ENCODE peak calls at places on chromosomes 5 and 9, in nine cellular contexts. J is uterus; R is neural progenitor cell; B is stomach; S is CD4-positive, alpha-beta memory T cell; H is brain microvascular endothelial cell; D is DND-41; O is adrenal gland; V is A549. N is an unnamed sample.

GRCh38 chr5:45521067-45521466 is 175.1 kb downstream of the HCN1 start:
- DNase-seq in J (no peak), R (peak), B (no peak), S (no peak), H (no peak), D (no peak), O (peak), V (no peak), N (peak)

GRCh38 chr5:165201364-165202143 is 1696.1 kb downstream of the MAT2B start:
- DNase-seq in J (no peak), R (no peak), B (no peak), S (no peak), H (no peak), D (no peak), O (no peak), V (no peak), N (no peak)

GRCh38 chr5:169577966-169578365 is 5.6 kb upstream of the SPDL1 start:
- DNase-seq in J (no peak), R (peak), B (no peak), S (no peak), H (no peak), D (no peak), O (no peak), V (no peak), N (peak)

GRCh38 chr9:35553670-35554543 is 51.2 kb upstream of the TESK1 start:
- DNase-seq in J (peak), R (peak), B (peak), S (peak), H (peak), D (no peak), O (peak), V (peak), N (peak)

GRCh38 chr5:369151-369939 is 47.8 kb downstream of the AHRR start:
- DNase-seq in J (no peak), R (no peak), B (no peak), S (no peak), H (no peak), D (no peak), O (no peak), V (no peak), N (no peak)

GRCh38 chr5:176658007-176658599 is 10.8 kb downstream of the TSPAN17 start:
- DNase-seq in J (peak), R (peak), B (peak), S (peak), H (peak), D (peak), O (peak), V (peak), N (peak)

GRCh38 chr9:70165006-70165602 is 93.7 kb upstream of the SMC5 start:
- DNase-seq in J (no peak), R (peak), B (no peak), S (no peak), H (no peak), D (no peak), O (no peak), V (no peak), N (no peak)

GRCh38 chr5:27594141-27594540 is 555.8 kb upstream of the CDH9 start:
- DNase-seq in J (no peak), R (no peak), B (no peak), S (no peak), H (no peak), D (no peak), O (no peak), V (no peak), N (no peak)

GRCh38 chr5:1751026-1751863 is 48.4 kb downstream of the MRPL36 start:
- DNase-seq in J (peak), R (no peak), B (no peak), S (no peak), H (no peak), D (no peak), O (no peak), V (no peak), N (no peak)

GRCh38 chr5:102922111-102922510 is 167.0 kb downstream of the PAM start:
- DNase-seq in J (no peak), R (no peak), B (no peak), S (no peak), H (no peak), D (no peak), O (no peak), V (no peak), N (no peak)

GRCh38 chr9:133334161-133334560 is 1.8 kb downstream of the SURF6 start:
- DNase-seq in J (peak), R (no peak), B (peak), S (no peak), H (no peak), D (no peak), O (no peak), V (no peak), N (no peak)

GRCh38 chr5:135072357-135073247 is 38.6 kb upstream of the PITX1 start:
- DNase-seq in J (peak), R (peak), B (no peak), S (no peak), H (no peak), D (no peak), O (no peak), V (no peak), N (no peak)

GRCh38 chr5:109708813-109709212 is 19.1 kb downstream of the MAN2A1 start:
- DNase-seq in J (no peak), R (no peak), B (no peak), S (no peak), H (no peak), D (no peak), O (no peak), V (no peak), N (no peak)

GRCh38 chr9:117002686-117003085 is 315.6 kb downstream of the TRIM32 start:
- DNase-seq in J (no peak), R (no peak), B (no peak), S (no peak), H (no peak), D (no peak), O (no peak), V (no peak), N (no peak)

GRCh38 chr9:124266139-124266825 is 8.5 kb downstream of the NEK6 start:
- DNase-seq in J (no peak), R (no peak), B (no peak), S (no peak), H (no peak), D (no peak), O (no peak), V (no peak), N (peak)

GRCh38 chr9:114769664-114770063 is 36.2 kb downstream of the TNFSF15 start:
- DNase-seq in J (no peak), R (no peak), B (no peak), S (no peak), H (no peak), D (no peak), O (no peak), V (no peak), N (peak)

GRCh38 chr5:168676499-168676898 is 97.3 kb upstream of the PANK3 start:
- DNase-seq in J (no peak), R (no peak), B (no peak), S (no peak), H (no peak), D (no peak), O (no peak), V (no peak), N (no peak)

GRCh38 chr5:156670615-156671014 is 179.5 kb upstream of the PPP1R2B start:
- DNase-seq in J (no peak), R (no peak), B (no peak), S (no peak), H (no peak), D (no peak), O (no peak), V (no peak), N (no peak)

GRCh38 chr5:36442796-36443195 is 141.1 kb upstream of the RANBP3L start:
- DNase-seq in J (no peak), R (no peak), B (peak), S (no peak), H (peak), D (no peak), O (no peak), V (no peak), N (no peak)

GRCh38 chr9:37950561-37950960 is 46.6 kb upstream of the SLC25A51 start:
- DNase-seq in J (no peak), R (no peak), B (no peak), S (no peak), H (no peak), D (no peak), O (no peak), V (no peak), N (no peak)

GRCh38 chr5:140631831-140632365 is 1.1 kb downstream of the CD14 start:
- DNase-seq in J (no peak), R (no peak), B (no peak), S (peak), H (no peak), D (no peak), O (no peak), V (no peak), N (no peak)

GRCh38 chr9:120175031-120175430 is 404.9 kb downstream of the CDK5RAP2 start:
- DNase-seq in J (no peak), R (no peak), B (no peak), S (no peak), H (no peak), D (no peak), O (no peak), V (no peak), N (peak)

GRCh38 chr5:52856564-52856963 is 68.8 kb downstream of the ITGA1 start:
- DNase-seq in J (no peak), R (no peak), B (no peak), S (no peak), H (no peak), D (no peak), O (no peak), V (no peak), N (no peak)

GRCh38 chr9:17744786-17745185 is 165.9 kb downstream of the SH3GL2 start:
- DNase-seq in J (no peak), R (peak), B (no peak), S (no peak), H (no peak), D (peak), O (no peak), V (no peak), N (no peak)

GRCh38 chr5:142360607-142361120 is 35.8 kb upstream of the SPRY4 start:
- DNase-seq in J (no peak), R (peak), B (peak), S (no peak), H (peak), D (no peak), O (peak), V (peak), N (no peak)

GRCh38 chr9:105114956-105115728 is 129.3 kb upstream of the SLC44A1 start:
- DNase-seq in J (no peak), R (no peak), B (peak), S (no peak), H (peak), D (peak), O (peak), V (no peak), N (no peak)

GRCh38 chr5:176739461-176740051 is 70.8 kb upstream of the UNC5A start:
- DNase-seq in J (no peak), R (no peak), B (peak), S (no peak), H (no peak), D (no peak), O (no peak), V (no peak), N (no peak)

GRCh38 chr9:70563437-70564204 is 149.2 kb upstream of the KLF9 start:
- DNase-seq in J (no peak), R (no peak), B (no peak), S (peak), H (peak), D (peak), O (no peak), V (no peak), N (no peak)

DNA sequence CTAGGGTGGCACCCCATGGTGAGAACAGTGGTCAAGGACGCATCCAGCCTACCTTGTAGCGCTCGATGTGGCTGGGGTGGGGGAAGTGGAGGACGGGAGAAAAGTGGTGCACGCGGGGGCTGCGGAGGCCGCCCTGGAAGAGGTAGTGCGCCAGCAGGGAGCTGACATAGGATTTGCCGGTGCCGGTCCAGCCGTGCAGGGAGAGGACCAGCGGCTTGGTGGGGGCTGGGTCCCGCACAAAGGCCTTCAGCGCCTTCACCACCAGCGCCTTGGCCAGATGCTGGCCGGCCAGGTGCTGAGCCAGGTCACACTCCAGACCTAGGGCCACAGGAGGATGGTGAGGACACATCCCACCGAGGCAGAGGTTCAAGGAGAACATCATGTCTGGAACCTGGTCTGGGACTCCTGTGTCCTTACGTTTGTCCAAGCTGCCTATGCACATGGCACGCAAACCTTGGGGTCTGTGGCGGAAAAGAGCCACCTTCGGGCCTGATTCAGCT is 797 bp downstream of the TOR2A start:
- DNase-seq in J (no peak), R (no peak), B (no peak), S (peak), H (no peak), D (no peak), O (no peak), V (no peak), N (no peak)
- H3K27ac ChIP-seq in J (peak), R (no peak), B (peak), S (peak), H (no peak), D (peak), O (peak), V (peak), N (no peak)

DNA sequence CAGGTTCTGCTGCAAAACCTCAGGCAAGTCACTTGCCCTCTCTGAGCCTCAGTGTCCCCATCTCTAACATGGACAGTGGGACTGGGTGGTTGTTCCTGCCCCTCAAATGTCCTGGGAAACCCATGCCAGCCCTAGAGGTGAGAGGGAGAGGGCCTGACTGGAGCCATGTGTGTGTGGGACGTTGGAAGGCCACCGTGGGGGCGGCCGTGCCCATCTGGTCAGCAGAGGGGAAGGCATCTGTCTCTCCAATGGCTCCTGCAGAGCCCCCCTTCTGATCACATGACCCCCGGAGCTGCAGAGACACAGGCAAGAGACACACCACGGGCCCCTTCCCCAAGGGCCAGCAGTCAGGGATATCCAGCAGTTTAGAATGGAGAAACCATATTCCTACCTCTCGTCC is 1.7 kb downstream of the DNM1 start:
- DNase-seq in J (no peak), R (no peak), B (no peak), S (no peak), H (no peak), D (no peak), O (no peak), V (no peak), N (no peak)
- H3K4me3 ChIP-seq in J (peak), R (peak), B (no peak), S (no peak), H (no peak), D (no peak), O (no peak), V (peak), N (no peak)

DNA sequence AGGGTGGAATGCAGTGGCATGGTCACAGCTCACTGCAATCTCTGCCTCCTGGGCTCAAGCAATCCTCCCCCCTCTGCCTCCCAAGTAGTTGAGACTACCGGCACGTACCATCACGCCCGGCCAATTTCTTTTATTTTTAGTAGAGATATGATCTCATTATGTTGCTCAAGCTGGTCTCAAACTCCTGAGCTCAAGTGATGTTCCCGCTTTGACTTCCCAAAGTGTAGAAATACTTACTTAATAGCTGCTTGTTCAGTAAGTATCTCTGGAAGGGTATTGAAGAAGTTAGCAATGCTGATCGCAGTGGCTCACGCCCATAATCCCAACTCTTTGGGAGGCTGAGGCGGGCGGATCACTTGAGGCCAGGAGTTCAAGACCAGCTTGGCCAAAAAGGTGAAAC is 35.7 kb upstream of the PLIN2 start:
- DNase-seq in J (peak), R (no peak), B (no peak), S (no peak), H (peak), D (no peak), O (peak), V (no peak), N (no peak)
- H3K27ac ChIP-seq in J (no peak), R (no peak), B (no peak), S (no peak), H (no peak), D (no peak), O (no peak), V (peak), N (no peak)

GRCh38 chr5:123283537-123283936 is 139.7 kb downstream of the CEP120 start:
- DNase-seq in J (no peak), R (no peak), B (no peak), S (no peak), H (no peak), D (no peak), O (no peak), V (no peak), N (no peak)
- H3K4me3 ChIP-seq in J (no peak), R (no peak), B (no peak), S (no peak), H (no peak), D (no peak), O (no peak), V (no peak), N (no peak)

GRCh38 chr5:57445006-57445714 is 37.5 kb downstream of the ACTBL2 start:
- DNase-seq in J (no peak), R (no peak), B (no peak), S (no peak), H (no peak), D (peak), O (no peak), V (no peak), N (no peak)

GRCh38 chr5:57439601-57440000 is 43.0 kb downstream of the ACTBL2 start:
- DNase-seq in J (no peak), R (no peak), B (no peak), S (no peak), H (no peak), D (no peak), O (no peak), V (no peak), N (no peak)

GRCh38 chr5:57442080-57442839 is 40.4 kb downstream of the ACTBL2 start:
- DNase-seq in J (no peak), R (no peak), B (no peak), S (no peak), H (peak), D (no peak), O (no peak), V (no peak), N (no peak)

GRCh38 chr5:57438162-57438561 is 44.4 kb downstream of the ACTBL2 start:
- DNase-seq in J (no peak), R (no peak), B (no peak), S (no peak), H (peak), D (no peak), O (no peak), V (no peak), N (no peak)

DNA sequence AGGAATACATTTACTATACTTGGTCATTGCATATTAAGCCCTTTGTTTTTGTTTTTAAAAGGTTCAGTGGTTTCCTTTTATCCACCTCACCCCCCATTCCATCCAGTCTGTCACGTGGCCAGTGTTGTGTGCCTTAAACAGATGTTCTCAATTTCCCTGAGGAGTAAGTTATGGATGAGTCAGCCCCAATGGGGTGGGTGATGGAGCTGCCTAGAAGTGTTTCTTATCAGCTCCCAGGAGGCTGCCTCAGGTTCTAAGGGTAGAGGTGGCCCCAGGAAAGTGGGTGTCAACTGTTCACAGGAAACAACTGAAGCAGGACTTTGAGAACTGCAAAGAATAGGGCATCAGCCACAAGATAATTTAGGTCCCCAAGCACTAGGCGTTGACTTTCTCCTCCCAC is 41.1 kb downstream of the ACTBL2 start:
- DNase-seq in J (no peak), R (no peak), B (no peak), S (no peak), H (peak), D (peak), O (no peak), V (no peak), N (no peak)
- H3K27ac ChIP-seq in J (peak), R (no peak), B (no peak), S (no peak), H (peak), D (peak), O (no peak), V (no peak), N (no peak)

N was measured in Karpas-422.